ENCODE peak calls at places on chromosome 13, in eight cellular contexts. F, O, R, S, T, K, E and Z are unnamed samples.
A peak's percentile ranks its signal among the peaks of the same experiment; 100 is the strongest.

GRCh38 chr13:98557934-98558630 is 18.8 kb downstream of the STK24 start:
- DNase-seq in R (no peak), F (peak; percentile 63), T (no peak), K (no peak), S (no peak), O (no peak), E (no peak), Z (no peak)

GRCh38 chr13:111280666-111281577 is 39.5 kb upstream of the TEX29 start:
- DNase-seq in K (no peak), F (peak; percentile 70), R (no peak), T (no peak), O (no peak), S (no peak), E (no peak), Z (no peak)

GRCh38 chr13:46575843-46576242 is 22.9 kb downstream of the LRCH1 start:
- DNase-seq in R (no peak), O (no peak), T (no peak), E (no peak), K (no peak), S (peak; percentile 16), F (peak; percentile 91), Z (no peak)

GRCh38 chr13:78660130-78660857 is 1.3 kb upstream of the OBI1 start:
- DNase-seq in R (no peak), T (no peak), S (peak; percentile 33), F (peak; percentile 33), K (no peak), O (no peak), E (no peak), Z (no peak)

GRCh38 chr13:57286511-57287098 is 119.6 kb downstream of the PRR20E start:
- DNase-seq in T (no peak), F (no peak), S (no peak), K (no peak), O (no peak), E (no peak), R (no peak), Z (no peak)

GRCh38 chr13:95300625-95301134 is 571 bp downstream of the ABCC4 start:
- DNase-seq in O (peak; percentile 31), R (peak; percentile 29), F (peak; percentile 57), K (peak; percentile 37), T (peak; percentile 20), E (peak; percentile 53), S (peak; percentile 71), Z (peak; percentile 46)

GRCh38 chr13:28559636-28560259 is 64.8 kb upstream of the FLT1 start:
- DNase-seq in E (no peak), T (no peak), K (no peak), S (no peak), F (no peak), O (no peak), R (no peak), Z (no peak)

GRCh38 chr13:102580552-102581169 is 16.1 kb upstream of the TPP2 start:
- DNase-seq in T (peak; percentile 14), F (peak; percentile 84), K (peak; percentile 40), E (peak; percentile 66), R (no peak), S (peak; percentile 65), O (no peak), Z (peak; percentile 64)

GRCh38 chr13:20312292-20312691 is 80.2 kb upstream of the GJB6 start:
- DNase-seq in K (no peak), E (no peak), T (no peak), O (no peak), F (no peak), R (no peak), S (no peak), Z (no peak)

GRCh38 chr13:33312150-33312908 is 26.8 kb upstream of the STARD13 start:
- DNase-seq in E (no peak), K (no peak), R (no peak), O (no peak), S (peak; percentile 13), F (peak; percentile 43), T (no peak), Z (no peak)

GRCh38 chr13:67440240-67440639 is 210.1 kb upstream of the PCDH9 start:
- DNase-seq in F (no peak), R (no peak), S (no peak), E (no peak), T (no peak), K (no peak), O (no peak), Z (no peak)

GRCh38 chr13:87859261-87859660 is 188.1 kb downstream of the SLITRK5 start:
- DNase-seq in F (no peak), E (no peak), S (no peak), T (no peak), O (no peak), R (no peak), K (no peak), Z (no peak)

GRCh38 chr13:76936736-76937135 is 11.6 kb upstream of the ACOD1 start:
- DNase-seq in R (no peak), T (no peak), E (no peak), S (no peak), K (no peak), O (no peak), F (peak; percentile 56), Z (no peak)

GRCh38 chr13:42751693-42752092 is 29.7 kb upstream of the FAM216B start:
- DNase-seq in O (no peak), K (no peak), R (no peak), F (no peak), E (no peak), S (no peak), T (no peak), Z (no peak)

GRCh38 chr13:75870397-75870801 is 234.3 kb downstream of the LMO7 start:
- DNase-seq in O (no peak), S (peak; percentile 14), K (no peak), R (no peak), T (no peak), F (peak; percentile 30), E (peak; percentile 33), Z (peak; percentile 58)

GRCh38 chr13:36872621-36873020 is 47.4 kb downstream of the SMAD9 start:
- DNase-seq in K (no peak), O (no peak), F (no peak), E (peak; percentile 53), T (no peak), S (no peak), R (peak; percentile 42), Z (no peak)

GRCh38 chr13:45218689-45219088 is 17.8 kb upstream of the KCTD4 start:
- DNase-seq in O (no peak), T (no peak), F (no peak), K (no peak), R (no peak), E (no peak), S (no peak), Z (no peak)

GRCh38 chr13:45238945-45239795 is 38.3 kb upstream of the KCTD4 start:
- DNase-seq in K (no peak), F (peak; percentile 74), E (no peak), T (no peak), S (no peak), R (no peak), O (no peak), Z (no peak)

GRCh38 chr13:108963846-108964600 is 334.6 kb downstream of the MYO16 start:
- DNase-seq in F (peak; percentile 55), R (no peak), T (no peak), K (no peak), S (no peak), O (no peak), E (no peak), Z (no peak)

GRCh38 chr13:28475916-28476725 is 18.8 kb downstream of the FLT1 start:
- DNase-seq in E (no peak), O (no peak), T (no peak), S (peak; percentile 3), R (no peak), F (peak; percentile 93), K (no peak), Z (no peak)

GRCh38 chr13:33182729-33183128 is 102.8 kb downstream of the STARD13 start:
- DNase-seq in R (no peak), E (no peak), T (no peak), K (no peak), S (no peak), O (no peak), F (no peak), Z (no peak)

GRCh38 chr13:113426591-113426986 is 26.7 kb downstream of the ADPRHL1 start:
- DNase-seq in E (no peak), T (no peak), F (no peak), S (no peak), R (no peak), O (no peak), K (no peak), Z (peak; percentile 91)